ENCODE peak calls at places on chromosomes 16 and 17, in four cellular contexts. U, H, Y and Q are unnamed samples.

GRCh38 chr17:19663097-19663496 is 14.5 kb downstream of the ALDH3A2 start:
- DNase-seq in U (no peak), H (no peak), Y (no peak), Q (no peak)

GRCh38 chr16:34803683-34804416 is 1344.4 kb downstream of the TP53TG3F start:
- DNase-seq in U (no peak), H (peak), Y (no peak), Q (no peak)

GRCh38 chr17:798246-798645 is 16.1 kb downstream of the MRM3 start:
- DNase-seq in U (no peak), H (peak), Y (no peak), Q (no peak)

GRCh38 chr17:60141111-60142018 is 8.4 kb upstream of the CA4 start:
- DNase-seq in U (no peak), H (no peak), Y (peak), Q (no peak)

GRCh38 chr16:67560827-67561342 is 1.4 kb upstream of the CTCF start:
- DNase-seq in U (peak), H (peak), Y (no peak), Q (no peak)

GRCh38 chr16:85314633-85315032 is 202.4 kb upstream of the CIBAR2 start:
- DNase-seq in U (no peak), H (no peak), Y (no peak), Q (no peak)

GRCh38 chr17:42389135-42389417 is 834 bp upstream of the STAT3 start:
- DNase-seq in U (peak), H (no peak), Y (no peak), Q (no peak)

GRCh38 chr17:82429824-82430223 is 11.4 kb upstream of the OGFOD3 start:
- DNase-seq in U (no peak), H (no peak), Y (no peak), Q (no peak)

GRCh38 chr16:10256855-10257641 is 74.8 kb upstream of the GRIN2A start:
- DNase-seq in U (peak), H (peak), Y (peak), Q (peak)

GRCh38 chr17:57256708-57257112 is 387 bp downstream of the MSI2 start:
- DNase-seq in U (peak), H (no peak), Y (peak), Q (no peak)

GRCh38 chr17:81794509-81794908 is 9.4 kb upstream of the GCGR start:
- DNase-seq in U (peak), H (no peak), Y (peak), Q (no peak)

GRCh38 chr17:1179635-1180433 is at the start of gene ABR:
- DNase-seq in U (peak), H (peak), Y (peak), Q (peak)

GRCh38 chr17:55463600-55463999 is 42.0 kb upstream of the MMD start:
- DNase-seq in U (no peak), H (no peak), Y (no peak), Q (no peak)

GRCh38 chr17:43367588-43368242 is 31.1 kb upstream of the ARL4D start:
- DNase-seq in U (peak), H (no peak), Y (peak), Q (no peak)

GRCh38 chr17:40548491-40548981 is 16.7 kb downstream of the CCR7 start:
- DNase-seq in U (no peak), H (peak), Y (no peak), Q (no peak)

GRCh38 chr16:66359012-66359411 is 7.5 kb upstream of the CDH5 start:
- DNase-seq in U (no peak), H (peak), Y (no peak), Q (no peak)

GRCh38 chr16:56866955-56867830 is 2.2 kb downstream of the SLC12A3 start:
- DNase-seq in U (peak), H (no peak), Y (peak), Q (no peak)

GRCh38 chr16:629289-630023 is 1.3 kb upstream of the WFIKKN1 start:
- DNase-seq in U (peak), H (peak), Y (no peak), Q (no peak)

GRCh38 chr16:630024-630814 is 566 bp upstream of the WFIKKN1 start:
- DNase-seq in U (no peak), H (peak), Y (no peak), Q (no peak)

GRCh38 chr16:631808-632358 is 1.1 kb downstream of the WFIKKN1 start:
- DNase-seq in U (no peak), H (no peak), Y (no peak), Q (no peak)

GRCh38 chr16:632486-633335 is 1.9 kb downstream of the WFIKKN1 start:
- DNase-seq in U (no peak), H (no peak), Y (no peak), Q (no peak)

GRCh38 chr16:630815-631405 is at the start of gene WFIKKN1:
- DNase-seq in U (peak), H (no peak), Y (peak), Q (no peak)
- TF ChIP-seq POLR2AphosphoS5 in U (no peak), H (peak), Y (peak), Q (no peak)

GRCh38 chr17:68782829-68783228 is 172.4 kb downstream of the ABCA8 start:
- DNase-seq in U (no peak), H (no peak), Y (no peak), Q (no peak)
- TF ChIP-seq POLR2AphosphoS5 in U (no peak), H (no peak), Y (no peak), Q (no peak)

GRCh38 chr17:28758411-28759121 is 14.8 kb downstream of the TRAF4 start:
- DNase-seq in U (no peak), H (peak), Y (no peak), Q (no peak)

GRCh38 chr17:28760987-28761562 is 17.3 kb downstream of the TRAF4 start:
- DNase-seq in U (no peak), H (peak), Y (peak), Q (no peak)

GRCh38 chr17:28759296-28759865 is 15.6 kb downstream of the TRAF4 start:
- DNase-seq in U (no peak), H (peak), Y (no peak), Q (no peak)

GRCh38 chr17:28763137-28763799 is 19.5 kb downstream of the TRAF4 start:
- DNase-seq in U (no peak), H (no peak), Y (no peak), Q (no peak)

DNA sequence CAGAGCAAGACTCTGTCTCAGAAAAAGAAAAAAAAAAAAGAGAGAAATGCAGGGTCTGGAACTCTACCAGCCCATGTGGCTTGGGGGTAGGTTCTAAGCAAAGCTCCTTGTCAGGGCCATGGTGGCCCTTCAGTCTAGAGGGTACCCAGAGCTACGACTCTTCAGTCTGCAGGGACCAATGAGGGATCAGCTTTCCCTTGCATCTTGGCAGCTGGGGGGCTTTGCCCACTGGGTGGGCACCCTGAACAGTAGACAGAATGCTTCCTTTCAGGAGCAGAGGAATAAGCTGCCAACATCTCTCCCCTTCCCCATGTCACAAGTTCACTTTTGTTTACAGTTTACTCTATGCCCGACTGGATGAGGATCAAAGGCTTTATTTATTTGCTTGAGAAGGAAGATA is 16.8 kb downstream of the TRAF4 start:
- DNase-seq in U (no peak), H (no peak), Y (no peak), Q (no peak)
- TF ChIP-seq POLR2AphosphoS5 in U (no peak), H (no peak), Y (no peak), Q (no peak)

GRCh38 chr17:4538236-4539002 is 16.8 kb downstream of the MYBBP1A start:
- DNase-seq in U (no peak), H (no peak), Y (no peak), Q (no peak)
- TF ChIP-seq POLR2AphosphoS5 in U (no peak), H (no peak), Y (no peak), Q (no peak)

GRCh38 chr16:78566397-78567073 is 467.1 kb downstream of the WWOX start:
- DNase-seq in U (no peak), H (no peak), Y (no peak), Q (no peak)

GRCh38 chr16:78570409-78571141 is 471.1 kb downstream of the WWOX start:
- DNase-seq in U (no peak), H (no peak), Y (no peak), Q (no peak)

GRCh38 chr16:78571434-78571833 is 472.0 kb downstream of the WWOX start:
- DNase-seq in U (no peak), H (no peak), Y (no peak), Q (no peak)

GRCh38 chr16:78563905-78564304 is 464.5 kb downstream of the WWOX start:
- DNase-seq in U (no peak), H (no peak), Y (no peak), Q (no peak)

DNA sequence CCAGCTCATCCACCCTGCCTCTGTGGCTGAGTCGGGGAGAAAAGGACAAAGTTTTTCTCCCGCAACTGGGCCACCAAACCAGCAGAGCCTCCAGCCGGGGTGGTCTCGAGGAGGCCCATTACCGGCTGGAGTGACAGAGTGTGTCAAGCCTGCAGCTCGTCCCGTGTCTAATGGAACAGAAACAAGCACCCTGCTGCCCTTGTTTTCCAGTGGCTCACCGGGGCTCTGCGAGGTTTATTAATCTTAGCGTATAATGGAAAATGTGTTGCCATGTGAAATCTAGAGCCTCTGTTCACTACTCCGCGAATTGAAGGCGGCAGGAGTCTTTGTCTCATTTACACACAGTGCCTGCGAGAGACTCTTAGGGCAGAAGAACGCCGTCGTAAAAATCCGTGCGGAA is 468.3 kb downstream of the WWOX start:
- DNase-seq in U (no peak), H (no peak), Y (no peak), Q (no peak)
- TF ChIP-seq POLR2AphosphoS5 in U (no peak), H (no peak), Y (no peak), Q (no peak)

GRCh38 chr17:33290156-33290697 is 2.9 kb downstream of the ASIC2 start:
- DNase-seq in U (no peak), H (no peak), Y (no peak), Q (no peak)

GRCh38 chr17:33292184-33292980 is 713 bp downstream of the ASIC2 start:
- DNase-seq in U (peak), H (no peak), Y (peak), Q (peak)

GRCh38 chr17:33291248-33292183 is 1.6 kb downstream of the ASIC2 start:
- DNase-seq in U (no peak), H (peak), Y (peak), Q (peak)

GRCh38 chr17:33287096-33287495 is 6.0 kb downstream of the ASIC2 start:
- DNase-seq in U (no peak), H (no peak), Y (no peak), Q (no peak)

DNA sequence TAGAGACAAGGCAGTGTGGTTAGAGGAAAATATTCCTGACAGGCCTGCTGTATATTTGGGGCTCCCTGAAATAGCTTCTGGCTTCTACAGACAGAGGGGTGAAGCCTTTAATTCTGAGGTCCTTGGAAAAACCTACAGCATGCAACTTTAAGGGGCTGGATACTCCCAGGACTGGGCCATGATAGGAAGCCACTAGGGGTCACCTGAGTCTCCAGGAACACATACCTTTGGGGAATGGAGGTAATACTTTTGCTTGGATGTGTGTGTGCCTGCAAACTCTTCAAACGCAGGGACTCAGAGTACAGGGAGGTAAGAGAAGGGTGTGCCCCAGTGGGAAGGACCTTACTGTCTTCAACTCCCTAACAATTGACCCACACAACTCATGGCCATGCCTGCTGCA is 4.1 kb downstream of the ASIC2 start:
- DNase-seq in U (peak), H (no peak), Y (peak), Q (no peak)
- TF ChIP-seq POLR2AphosphoS5 in U (no peak), H (no peak), Y (no peak), Q (no peak)

GRCh38 chr16:50751528-50751927 is 9.6 kb downstream of the CYLD start:
- DNase-seq in U (no peak), H (no peak), Y (no peak), Q (no peak)
- TF ChIP-seq POLR2AphosphoS5 in U (no peak), H (no peak), Y (no peak), Q (no peak)